ENCODE peak calls at places on chromosomes 2 and 18, in six cellular contexts. N is small intestine, M is skeletal muscle cell, T is astrocyte, Q is fibroblast of lung, W is brain microvascular endothelial cell. U is an unnamed sample.

GRCh38 chr2:219687266-219687665 is 59.8 kb downstream of the SLC4A3 start:
- DNase-seq in N (no peak), M (no peak), T (peak), Q (no peak), W (peak), U (peak)

GRCh38 chr2:152716805-152717241 is 438 bp downstream of the PRPF40A start:
- DNase-seq in N (no peak), M (no peak), T (peak), Q (no peak), W (no peak), U (no peak)

GRCh38 chr2:197212344-197213262 is 98.0 kb downstream of the ANKRD44 start:
- DNase-seq in N (peak), M (no peak), T (peak), Q (no peak), W (no peak), U (no peak)

GRCh38 chr2:217399288-217399687 is 539.4 kb upstream of the TNP1 start:
- DNase-seq in N (no peak), M (no peak), T (peak), Q (no peak), W (peak), U (no peak)

GRCh38 chr2:20052229-20052871 is 922 bp upstream of the LAPTM4A start:
- DNase-seq in N (peak), M (no peak), T (peak), Q (no peak), W (no peak), U (no peak)

GRCh38 chr2:64405476-64406406 is 48.2 kb upstream of the LGALSL start:
- DNase-seq in N (peak), M (peak), T (peak), Q (peak), W (peak), U (peak)

GRCh38 chr2:143936758-143937562 is 583.0 kb downstream of the ZEB2 start:
- DNase-seq in N (peak), M (no peak), T (peak), Q (peak), W (no peak), U (no peak)

GRCh38 chr18:2857491-2858063 is 10.8 kb downstream of the EMILIN2 start:
- DNase-seq in N (no peak), M (peak), T (peak), Q (peak), W (peak), U (peak)

DNA sequence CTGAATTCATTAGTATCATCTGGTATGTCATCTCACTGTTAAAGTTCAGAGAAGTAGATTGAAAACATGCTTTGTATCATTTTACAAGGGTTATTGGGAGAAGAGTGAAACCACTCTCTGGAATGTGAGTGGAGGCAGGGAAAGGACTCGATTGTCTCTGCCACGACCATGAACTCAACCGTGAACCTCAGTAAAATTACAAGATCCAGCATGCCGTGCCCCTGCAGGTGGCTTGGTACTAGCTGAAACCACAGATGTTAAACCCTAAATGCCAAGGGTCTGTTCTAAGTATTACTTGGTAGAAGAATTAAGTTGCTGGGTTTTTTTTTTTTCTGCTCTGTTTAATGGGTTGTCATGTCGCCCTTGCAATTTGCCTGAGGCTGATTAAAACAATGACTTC is 197.2 kb downstream of the MYO3B start:
- DNase-seq in N (no peak), M (no peak), T (no peak), Q (no peak), W (no peak), U (no peak)
- H3K4me3 ChIP-seq in N (no peak), M (no peak), T (no peak), Q (no peak), W (no peak), U (no peak)

GRCh38 chr2:69701100-69701945 is 40.6 kb upstream of the ANXA4 start:
- DNase-seq in N (no peak), M (no peak), T (no peak), Q (no peak), W (peak), U (no peak)
- H3K4me3 ChIP-seq in N (no peak), M (no peak), T (no peak), Q (no peak), W (no peak), U (no peak)

GRCh38 chr18:35311506-35311905 is 21.5 kb upstream of the ZSCAN30 start:
- DNase-seq in N (no peak), M (no peak), T (peak), Q (peak), W (peak), U (no peak)

GRCh38 chr18:35303610-35304009 is 13.6 kb upstream of the ZSCAN30 start:
- DNase-seq in N (no peak), M (no peak), T (no peak), Q (no peak), W (no peak), U (no peak)

DNA sequence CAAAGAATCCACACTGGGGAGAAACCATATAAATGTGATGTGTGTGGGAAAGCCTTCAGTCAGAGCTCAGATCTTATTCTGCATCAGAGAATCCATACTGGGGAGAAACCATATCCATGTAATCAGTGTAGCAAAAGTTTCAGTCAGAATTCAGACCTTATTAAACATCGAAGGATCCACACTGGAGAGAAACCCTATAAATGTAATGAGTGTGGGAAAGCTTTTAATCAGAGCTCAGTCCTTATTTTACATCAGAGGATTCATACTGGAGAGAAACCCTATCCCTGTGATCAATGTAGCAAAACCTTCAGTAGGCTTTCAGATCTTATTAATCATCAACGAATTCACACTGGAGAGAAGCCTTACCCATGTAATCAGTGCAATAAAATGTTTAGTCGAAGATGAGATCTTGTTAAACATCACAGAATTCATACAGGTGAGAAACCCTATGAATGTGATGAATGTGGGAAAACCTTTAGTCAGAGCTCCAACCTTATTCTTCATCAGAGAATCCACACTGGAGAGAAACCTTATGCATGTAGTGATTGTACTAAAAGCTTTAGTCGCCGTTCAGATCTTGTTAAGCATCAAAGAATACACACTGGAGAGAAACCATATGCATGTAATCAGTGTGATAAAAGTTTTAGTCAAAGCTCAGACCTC is 16.7 kb upstream of the ZSCAN30 start:
- DNase-seq in N (no peak), M (no peak), T (no peak), Q (peak), W (no peak), U (no peak)
- H3K4me3 ChIP-seq in N (no peak), M (no peak), T (no peak), Q (no peak), W (no peak), U (no peak)

GRCh38 chr2:239000500-239001073 is 152.7 kb downstream of the TWIST2 start:
- DNase-seq in N (no peak), M (no peak), T (no peak), Q (no peak), W (no peak), U (no peak)

GRCh38 chr2:239003933-239004636 is 156.2 kb downstream of the TWIST2 start:
- DNase-seq in N (no peak), M (no peak), T (no peak), Q (no peak), W (no peak), U (no peak)

GRCh38 chr2:239002960-239003932 is 155.4 kb downstream of the TWIST2 start:
- DNase-seq in N (no peak), M (peak), T (no peak), Q (peak), W (no peak), U (peak)

GRCh38 chr2:239001794-239002193 is 153.9 kb downstream of the TWIST2 start:
- DNase-seq in N (no peak), M (no peak), T (no peak), Q (no peak), W (no peak), U (no peak)

GRCh38 chr2:239002591-239002959 is 154.7 kb downstream of the TWIST2 start:
- DNase-seq in N (no peak), M (no peak), T (no peak), Q (no peak), W (no peak), U (no peak)
- H3K4me3 ChIP-seq in N (no peak), M (no peak), T (no peak), Q (no peak), W (peak), U (peak)

GRCh38 chr2:37827911-37828411 is 97.1 kb upstream of the RMDN2 start:
- DNase-seq in N (no peak), M (peak), T (peak), Q (peak), W (peak), U (peak)

GRCh38 chr2:37826611-37827010 is 98.5 kb upstream of the RMDN2 start:
- DNase-seq in N (no peak), M (no peak), T (no peak), Q (no peak), W (no peak), U (no peak)

GRCh38 chr2:37829202-37829601 is 95.9 kb upstream of the RMDN2 start:
- DNase-seq in N (no peak), M (peak), T (peak), Q (peak), W (peak), U (peak)

GRCh38 chr2:37825586-37825985 is 99.5 kb upstream of the RMDN2 start:
- DNase-seq in N (no peak), M (no peak), T (no peak), Q (no peak), W (no peak), U (no peak)

GRCh38 chr2:37827455-37827854 is 97.6 kb upstream of the RMDN2 start:
- DNase-seq in N (no peak), M (no peak), T (no peak), Q (no peak), W (no peak), U (no peak)
- H3K4me3 ChIP-seq in N (no peak), M (no peak), T (no peak), Q (no peak), W (no peak), U (no peak)

GRCh38 chr2:55009277-55010055 is 40.8 kb downstream of the RTN4 start:
- DNase-seq in N (peak), M (no peak), T (no peak), Q (no peak), W (no peak), U (no peak)
- H3K4me3 ChIP-seq in N (peak), M (no peak), T (no peak), Q (peak), W (no peak), U (no peak)

GRCh38 chr2:111119004-111119846 is 1.5 kb upstream of the BCL2L11 start:
- DNase-seq in N (peak), M (no peak), T (no peak), Q (peak), W (no peak), U (no peak)
- H3K4me3 ChIP-seq in N (peak), M (peak), T (peak), Q (no peak), W (peak), U (no peak)

GRCh38 chr2:235710933-235711332 is 217.1 kb downstream of the AGAP1 start:
- DNase-seq in N (no peak), M (no peak), T (no peak), Q (no peak), W (no peak), U (no peak)

GRCh38 chr2:235709124-235709813 is 215.4 kb downstream of the AGAP1 start:
- DNase-seq in N (peak), M (no peak), T (peak), Q (peak), W (peak), U (no peak)

GRCh38 chr2:235711527-235711926 is 217.7 kb downstream of the AGAP1 start:
- DNase-seq in N (no peak), M (no peak), T (no peak), Q (no peak), W (no peak), U (no peak)

GRCh38 chr2:235712176-235712575 is 218.3 kb downstream of the AGAP1 start:
- DNase-seq in N (no peak), M (no peak), T (no peak), Q (no peak), W (no peak), U (no peak)

DNA sequence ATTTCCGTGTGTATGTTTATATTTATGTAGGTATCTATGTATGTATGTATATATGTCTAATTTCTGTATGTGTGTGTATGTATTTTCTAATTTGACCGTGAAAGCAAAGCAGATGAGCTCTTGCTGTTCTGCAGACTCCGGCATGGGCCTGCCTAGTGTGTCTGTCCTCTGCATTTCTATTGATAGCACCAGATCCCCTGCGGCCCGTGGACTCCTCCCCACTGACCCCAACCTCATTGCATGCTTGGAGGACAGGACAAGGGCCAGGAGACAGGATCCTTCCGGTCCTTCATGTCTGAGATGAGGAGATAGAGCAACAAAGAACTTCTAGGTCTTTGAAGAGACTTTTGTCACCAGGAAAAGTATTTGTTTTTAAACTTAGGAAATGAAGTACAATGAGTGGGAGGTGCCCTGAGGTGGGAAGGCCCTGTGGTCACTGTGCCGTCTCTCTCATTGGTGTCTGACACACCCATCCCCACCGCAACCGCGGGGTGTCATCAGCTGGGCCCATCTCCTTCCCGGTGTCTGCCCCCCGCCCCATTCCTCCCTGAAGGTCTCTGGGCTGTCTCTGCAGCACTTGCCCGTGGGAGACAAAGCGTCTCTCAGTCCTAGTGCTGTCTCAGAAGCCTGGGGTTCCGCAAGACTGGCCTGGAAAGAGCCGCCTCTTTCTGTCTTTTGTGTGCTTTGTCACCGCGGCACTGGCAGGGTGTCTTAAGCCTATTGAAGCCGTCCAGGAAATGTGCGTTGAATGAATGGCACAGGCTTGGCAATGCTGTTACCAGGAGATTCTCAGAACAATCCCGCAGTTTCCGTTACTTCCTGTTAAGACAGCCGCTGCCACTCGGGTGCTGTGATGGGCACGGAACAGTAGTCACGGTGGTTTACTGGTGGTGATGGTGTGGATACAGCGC is 216.4 kb downstream of the AGAP1 start:
- DNase-seq in N (no peak), M (no peak), T (peak), Q (no peak), W (no peak), U (no peak)
- H3K4me3 ChIP-seq in N (no peak), M (no peak), T (no peak), Q (no peak), W (no peak), U (no peak)

DNA sequence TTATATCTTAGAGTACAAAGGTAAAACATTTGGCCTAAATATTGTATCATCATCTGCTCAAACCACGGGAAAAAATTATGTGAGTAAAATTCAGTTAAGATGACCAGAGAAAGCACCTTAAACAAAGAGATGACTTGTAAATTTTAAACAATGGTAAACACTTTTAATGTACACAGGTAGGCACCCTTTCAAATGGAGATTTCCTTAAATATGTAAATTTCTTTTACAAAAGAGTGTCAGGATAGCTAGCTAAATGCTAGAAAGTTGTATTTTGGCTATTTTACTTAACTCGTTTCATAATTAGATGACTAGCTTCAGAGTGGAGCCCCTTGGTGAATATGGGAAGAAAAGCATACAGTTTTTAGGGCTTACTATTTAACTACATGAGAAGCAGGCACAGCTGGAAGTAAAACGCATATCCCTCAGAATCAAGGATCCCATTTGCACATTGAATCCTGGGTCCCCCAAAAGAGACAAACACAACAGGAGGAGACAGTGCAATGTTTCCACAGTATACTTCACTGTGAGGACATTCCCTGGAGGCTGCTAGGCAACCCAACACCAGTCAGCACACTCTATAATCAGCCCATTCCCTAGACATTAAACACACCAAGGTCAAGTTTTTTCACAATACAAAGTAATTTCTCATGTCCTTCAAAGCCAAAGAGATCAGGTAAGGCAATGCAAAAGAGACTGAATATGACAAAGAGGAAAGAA is 1154.4 kb downstream of the DPP10 start:
- DNase-seq in N (no peak), M (no peak), T (no peak), Q (no peak), W (no peak), U (no peak)
- H3K4me3 ChIP-seq in N (no peak), M (no peak), T (no peak), Q (no peak), W (no peak), U (no peak)

DNA sequence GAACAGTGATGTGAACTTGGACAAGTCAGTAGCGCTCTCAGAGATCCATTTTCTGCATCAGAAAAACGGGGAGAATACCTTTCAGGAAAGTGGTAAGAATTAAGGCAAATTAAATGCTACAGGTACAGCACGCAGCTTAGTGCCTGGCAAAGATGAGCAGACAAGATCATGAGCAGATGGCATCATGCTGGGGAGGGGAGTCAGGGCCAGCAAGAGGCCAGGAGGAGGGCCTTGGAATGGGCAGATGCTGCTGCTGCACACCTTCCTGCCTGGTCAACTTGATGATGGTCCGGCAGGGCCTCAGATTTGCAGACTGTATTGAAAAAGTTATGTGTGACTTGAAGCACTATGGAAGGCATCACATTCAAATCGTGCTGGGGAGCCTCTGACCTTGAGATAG is 72.9 kb downstream of the GALNT14 start:
- DNase-seq in N (no peak), M (no peak), T (no peak), Q (no peak), W (no peak), U (no peak)
- H3K4me3 ChIP-seq in N (no peak), M (no peak), T (no peak), Q (no peak), W (no peak), U (no peak)

U was measured in AG09309.